ENCODE peak calls at places on chromosome 2, in five cellular contexts. C, O, P, M and E are unnamed samples.

GRCh38 chr2:70161069-70161534 is 29.7 kb downstream of the C2orf42 start:
- DNase-seq in P (no peak), M (no peak), C (peak; percentile 54), O (no peak), E (no peak)

GRCh38 chr2:239917957-239918481 is 107.1 kb downstream of the NDUFA10 start:
- DNase-seq in O (no peak), M (no peak), C (no peak), P (no peak), E (no peak)

GRCh38 chr2:168632733-168633132 is 169.7 kb upstream of the NOSTRIN start:
- DNase-seq in C (no peak), O (no peak), P (no peak), M (no peak), E (no peak)

GRCh38 chr2:190864375-190864774 is 16.2 kb upstream of the GLS start:
- DNase-seq in C (no peak), P (peak; percentile 46), O (no peak), M (no peak), E (no peak)

GRCh38 chr2:61359058-61359457 is 111.8 kb downstream of the USP34 start:
- DNase-seq in M (no peak), P (no peak), C (no peak), O (no peak), E (no peak)

GRCh38 chr2:33000986-33001385 is 54.2 kb downstream of the LTBP1 start:
- DNase-seq in P (peak; percentile 41), O (no peak), C (no peak), M (no peak), E (no peak)

GRCh38 chr2:235116885-235117492 is 165.2 kb downstream of the SH3BP4 start:
- DNase-seq in P (peak; percentile 58), C (no peak), O (no peak), M (no peak), E (no peak)

GRCh38 chr2:12202301-12202700 is 455.9 kb downstream of the LPIN1 start:
- DNase-seq in C (peak; percentile 2), M (no peak), O (no peak), P (peak; percentile 49), E (no peak)

GRCh38 chr2:10839813-10840212 is 27.2 kb upstream of the PDIA6 start:
- DNase-seq in P (peak; percentile 35), M (no peak), C (no peak), O (no peak), E (no peak)

GRCh38 chr2:178829299-178829698 is 22.1 kb upstream of the TTN start:
- DNase-seq in O (no peak), M (no peak), P (no peak), C (no peak), E (no peak)

GRCh38 chr2:180319586-180320405 is 312.7 kb upstream of the CWC22 start:
- DNase-seq in M (no peak), C (no peak), O (no peak), P (no peak), E (no peak)

GRCh38 chr2:1766851-1767771 is 22.8 kb upstream of the PXDN start:
- DNase-seq in O (no peak), P (no peak), M (no peak), C (no peak), E (no peak)

GRCh38 chr2:140274891-140275290 is 1494.7 kb upstream of the NXPH2 start:
- DNase-seq in M (no peak), P (no peak), C (no peak), O (no peak), E (no peak)

GRCh38 chr2:98832172-98832571 is 101.2 kb upstream of the MGAT4A start:
- DNase-seq in C (no peak), M (no peak), O (no peak), P (no peak), E (no peak)

GRCh38 chr2:120935339-120936313 is 200.0 kb downstream of the GLI2 start:
- DNase-seq in M (no peak), C (peak; percentile 81), O (no peak), P (peak; percentile 67), E (no peak)

GRCh38 chr2:216233281-216233995 is 124.3 kb downstream of the XRCC5 start:
- DNase-seq in C (no peak), O (no peak), P (no peak), M (no peak), E (no peak)

GRCh38 chr2:3784731-3785130 is 81.4 kb downstream of the DCDC2C start:
- DNase-seq in P (peak; percentile 65), C (no peak), M (no peak), O (no peak), E (no peak)

GRCh38 chr2:113257511-113258264 is 21.0 kb downstream of the PAX8 start:
- DNase-seq in C (no peak), P (no peak), M (no peak), O (no peak), E (no peak)